ENCODE peak calls at places on chromosomes 12 and 14, in nine cellular contexts. One of them, this sample, is unnamed.
A peak's percentile ranks its signal among the peaks of the same experiment; 100 is the strongest.

GRCh38 chr14:31582286-31582691 is 21.1 kb downstream of the NUBPL start:
- DNase-seq in adrenal gland: no peak
- DNase-seq in GM23248: peak; percentile 49
- DNase-seq in CD8-positive, alpha-beta T cell: no peak
- DNase-seq in A549: no peak
- DNase-seq in suprapubic skin: no peak
- DNase-seq in body of pancreas: no peak
- DNase-seq in substantia nigra: peak; percentile 1
- DNase-seq in H9: no peak
- DNase-seq in this sample: no peak

GRCh38 chr14:97719043-97719442 is 921.9 kb downstream of the VRK1 start:
- DNase-seq in adrenal gland: no peak
- DNase-seq in GM23248: no peak
- DNase-seq in CD8-positive, alpha-beta T cell: no peak
- DNase-seq in A549: no peak
- DNase-seq in suprapubic skin: no peak
- DNase-seq in body of pancreas: no peak
- DNase-seq in substantia nigra: no peak
- DNase-seq in H9: no peak
- DNase-seq in this sample: no peak

GRCh38 chr14:60488175-60488574 is 2.3 kb upstream of the C14orf39 start:
- DNase-seq in adrenal gland: no peak
- DNase-seq in GM23248: no peak
- DNase-seq in CD8-positive, alpha-beta T cell: no peak
- DNase-seq in A549: no peak
- DNase-seq in suprapubic skin: no peak
- DNase-seq in body of pancreas: no peak
- DNase-seq in substantia nigra: no peak
- DNase-seq in H9: no peak
- DNase-seq in this sample: no peak

GRCh38 chr12:7716391-7716790 is 5.2 kb downstream of the DPPA3 start:
- DNase-seq in adrenal gland: no peak
- DNase-seq in GM23248: peak; percentile 5
- DNase-seq in CD8-positive, alpha-beta T cell: no peak
- DNase-seq in A549: peak; percentile 43
- DNase-seq in suprapubic skin: no peak
- DNase-seq in body of pancreas: no peak
- DNase-seq in substantia nigra: no peak
- DNase-seq in H9: no peak
- DNase-seq in this sample: no peak

GRCh38 chr14:99554757-99555531 is 49.1 kb downstream of the CCDC85C start:
- DNase-seq in adrenal gland: no peak
- DNase-seq in GM23248: no peak
- DNase-seq in CD8-positive, alpha-beta T cell: no peak
- DNase-seq in A549: peak; percentile 57
- DNase-seq in suprapubic skin: no peak
- DNase-seq in body of pancreas: peak; percentile 97
- DNase-seq in substantia nigra: no peak
- DNase-seq in H9: no peak
- DNase-seq in this sample: no peak

GRCh38 chr12:12803186-12803585 is 10.0 kb upstream of the DDX47 start:
- DNase-seq in adrenal gland: peak; percentile 40
- DNase-seq in GM23248: peak; percentile 95
- DNase-seq in CD8-positive, alpha-beta T cell: no peak
- DNase-seq in A549: peak; percentile 98
- DNase-seq in suprapubic skin: no peak
- DNase-seq in body of pancreas: peak; percentile 65
- DNase-seq in substantia nigra: no peak
- DNase-seq in H9: no peak
- DNase-seq in this sample: peak; percentile 33

GRCh38 chr12:57545809-57546437 is 1.1 kb downstream of the DCTN2 start:
- DNase-seq in adrenal gland: no peak
- DNase-seq in GM23248: no peak
- DNase-seq in CD8-positive, alpha-beta T cell: no peak
- DNase-seq in A549: no peak
- DNase-seq in suprapubic skin: no peak
- DNase-seq in body of pancreas: no peak
- DNase-seq in substantia nigra: no peak
- DNase-seq in H9: no peak
- DNase-seq in this sample: no peak

GRCh38 chr12:66279127-66279712 is 23.1 kb upstream of the HELB start:
- DNase-seq in adrenal gland: no peak
- DNase-seq in GM23248: peak; percentile 51
- DNase-seq in CD8-positive, alpha-beta T cell: peak; percentile 44
- DNase-seq in A549: peak; percentile 33
- DNase-seq in suprapubic skin: no peak
- DNase-seq in body of pancreas: peak; percentile 13
- DNase-seq in substantia nigra: no peak
- DNase-seq in H9: no peak
- DNase-seq in this sample: peak; percentile 53

GRCh38 chr12:116880817-116881324 is 370 bp downstream of the HRK start:
- DNase-seq in adrenal gland: peak; percentile 42
- DNase-seq in GM23248: peak; percentile 67
- DNase-seq in CD8-positive, alpha-beta T cell: peak; percentile 15
- DNase-seq in A549: peak; percentile 76
- DNase-seq in suprapubic skin: no peak
- DNase-seq in body of pancreas: peak; percentile 68
- DNase-seq in substantia nigra: no peak
- DNase-seq in H9: peak; percentile 81
- DNase-seq in this sample: peak; percentile 62

GRCh38 chr14:20630340-20631022 is 11.0 kb downstream of the OR6S1 start:
- DNase-seq in adrenal gland: no peak
- DNase-seq in GM23248: peak; percentile 42
- DNase-seq in CD8-positive, alpha-beta T cell: no peak
- DNase-seq in A549: peak; percentile 91
- DNase-seq in suprapubic skin: no peak
- DNase-seq in body of pancreas: peak; percentile 48
- DNase-seq in substantia nigra: no peak
- DNase-seq in H9: peak; percentile 70
- DNase-seq in this sample: peak; percentile 33

DNA sequence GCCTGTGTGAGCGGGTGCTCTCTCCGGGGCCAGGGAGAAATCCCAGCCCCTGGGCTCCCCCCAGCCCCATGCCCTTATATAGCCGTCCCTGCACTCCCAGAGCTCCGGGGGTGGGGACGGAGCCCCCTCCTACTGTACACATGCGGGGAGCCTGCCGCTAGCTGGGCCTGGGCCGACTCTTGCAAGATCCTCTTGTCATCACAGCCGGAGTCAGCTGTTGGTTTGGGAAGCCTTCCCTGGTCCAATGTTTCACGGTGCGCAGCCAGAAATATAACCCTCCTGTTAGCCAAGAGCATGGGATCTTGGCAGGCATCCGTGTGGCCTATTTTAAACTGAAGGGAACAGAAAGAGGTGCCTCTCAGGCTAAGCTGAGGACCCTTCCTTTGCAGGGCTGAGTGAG is 175.2 kb downstream of the TSPAN9 start:
- DNase-seq in adrenal gland: peak; percentile 22
- DNase-seq in GM23248: peak; percentile 31
- DNase-seq in CD8-positive, alpha-beta T cell: no peak
- DNase-seq in A549: no peak
- DNase-seq in suprapubic skin: peak; percentile 86
- DNase-seq in body of pancreas: peak; percentile 44
- DNase-seq in substantia nigra: peak; percentile 71
- DNase-seq in H9: no peak
- DNase-seq in this sample: no peak
- H3K27ac ChIP-seq in adrenal gland: no peak overlapping the region
- H3K27ac ChIP-seq in GM23248: no peak overlapping the region
- H3K27ac ChIP-seq in CD8-positive, alpha-beta T cell: no peak overlapping the region
- H3K27ac ChIP-seq in A549: no peak overlapping the region
- H3K27ac ChIP-seq in suprapubic skin: no peak overlapping the region
- H3K27ac ChIP-seq in body of pancreas: no peak overlapping the region
- H3K27ac ChIP-seq in substantia nigra: no peak overlapping the region
- H3K27ac ChIP-seq in H9: no peak overlapping the region
- H3K27ac ChIP-seq in this sample: no peak overlapping the region

DNA sequence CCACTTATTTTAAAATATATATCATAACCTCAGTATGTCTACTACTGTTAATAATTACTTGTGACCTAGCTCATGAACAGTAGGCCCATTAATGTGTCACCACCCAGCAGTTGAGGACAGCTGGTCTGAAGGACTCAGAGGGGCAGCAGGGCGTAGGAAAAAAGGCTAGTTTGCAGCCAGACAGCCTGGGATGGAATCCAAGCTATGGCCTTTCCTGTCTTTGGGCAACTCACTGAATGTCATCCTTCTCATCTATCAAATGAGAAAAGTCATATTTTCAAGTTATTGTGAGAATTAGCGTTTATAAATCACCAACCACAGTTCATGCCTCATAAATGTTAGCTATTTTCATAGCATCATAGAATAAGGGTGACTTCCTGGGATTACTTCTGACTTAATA is 12.3 kb downstream of the DENND5B start:
- DNase-seq in adrenal gland: peak; percentile 55
- DNase-seq in GM23248: peak; percentile 75
- DNase-seq in CD8-positive, alpha-beta T cell: no peak
- DNase-seq in A549: no peak
- DNase-seq in suprapubic skin: no peak
- DNase-seq in body of pancreas: peak; percentile 9
- DNase-seq in substantia nigra: peak; percentile 26
- DNase-seq in H9: no peak
- DNase-seq in this sample: no peak
- H3K27ac ChIP-seq in adrenal gland: no peak overlapping the region
- H3K27ac ChIP-seq in GM23248: peak overlapping the region; percentile 43
- H3K27ac ChIP-seq in CD8-positive, alpha-beta T cell: no peak overlapping the region
- H3K27ac ChIP-seq in A549: no peak overlapping the region
- H3K27ac ChIP-seq in suprapubic skin: no peak overlapping the region
- H3K27ac ChIP-seq in body of pancreas: no peak overlapping the region
- H3K27ac ChIP-seq in substantia nigra: no peak overlapping the region
- H3K27ac ChIP-seq in H9: no peak overlapping the region
- H3K27ac ChIP-seq in this sample: no peak overlapping the region

DNA sequence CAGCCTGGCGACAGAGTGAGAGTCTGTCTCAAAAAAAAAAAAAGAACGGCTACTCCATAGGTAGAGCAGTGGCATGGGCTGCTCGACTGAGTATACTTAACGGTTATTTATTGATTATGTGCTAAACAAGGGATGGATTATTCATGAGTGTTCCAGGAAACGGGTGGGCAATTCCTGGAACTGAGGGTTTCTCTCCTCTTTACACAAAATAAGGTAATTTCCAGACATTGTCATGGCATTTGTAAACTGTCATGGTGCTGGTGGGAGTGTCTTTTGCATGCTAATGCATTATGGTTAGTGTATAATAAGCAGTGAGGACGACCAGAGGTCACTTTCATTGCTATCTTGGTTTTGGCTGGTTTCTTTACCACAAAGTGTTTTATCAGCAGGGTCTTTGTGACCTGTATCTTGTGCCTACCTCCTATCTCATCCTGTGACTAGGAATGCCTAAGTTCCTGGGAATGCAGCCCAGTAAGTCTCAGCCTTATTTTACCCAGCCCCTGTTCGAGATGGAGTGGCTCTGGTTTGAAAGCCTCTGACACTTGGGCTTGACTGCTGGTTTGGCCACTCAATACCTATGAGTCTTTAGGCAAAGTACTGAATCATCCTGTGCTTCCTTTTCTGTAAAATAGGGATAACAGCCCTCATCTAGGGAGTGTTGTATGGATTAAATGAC is 3.2 kb downstream of the DGLUCY start:
- DNase-seq in adrenal gland: no peak
- DNase-seq in GM23248: no peak
- DNase-seq in CD8-positive, alpha-beta T cell: no peak
- DNase-seq in A549: no peak
- DNase-seq in suprapubic skin: no peak
- DNase-seq in body of pancreas: no peak
- DNase-seq in substantia nigra: no peak
- DNase-seq in H9: no peak
- DNase-seq in this sample: peak; percentile 88
- H3K27ac ChIP-seq in adrenal gland: no peak overlapping the region
- H3K27ac ChIP-seq in GM23248: no peak overlapping the region
- H3K27ac ChIP-seq in CD8-positive, alpha-beta T cell: peak overlapping the region; percentile 41
- H3K27ac ChIP-seq in A549: no peak overlapping the region
- H3K27ac ChIP-seq in suprapubic skin: peak overlapping the region; percentile 24
- H3K27ac ChIP-seq in body of pancreas: no peak overlapping the region
- H3K27ac ChIP-seq in substantia nigra: no peak overlapping the region
- H3K27ac ChIP-seq in H9: peak overlapping the region; percentile 22
- H3K27ac ChIP-seq in this sample: peak overlapping the region; percentile 94

DNA sequence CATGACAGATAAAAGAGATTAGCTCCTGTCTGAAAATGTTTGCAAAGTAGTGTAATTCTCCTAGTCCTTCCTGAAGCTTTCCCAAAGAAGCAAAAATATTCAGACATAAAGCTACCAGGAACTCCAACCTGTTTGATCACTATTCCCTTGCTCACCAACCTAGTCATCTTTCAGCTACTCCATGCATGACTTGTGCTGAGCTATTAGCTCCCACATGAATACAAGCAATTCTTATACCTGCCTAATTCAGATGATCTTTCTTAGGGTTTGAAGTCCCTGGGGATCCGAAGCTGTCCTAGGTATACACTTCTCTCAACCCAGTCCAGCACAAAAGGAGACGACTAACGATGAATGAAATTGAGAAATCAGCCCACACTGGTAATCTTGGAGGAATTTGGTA is 691 bp upstream of the PTGR2 start:
- DNase-seq in adrenal gland: no peak
- DNase-seq in GM23248: peak; percentile 51
- DNase-seq in CD8-positive, alpha-beta T cell: no peak
- DNase-seq in A549: peak; percentile 27
- DNase-seq in suprapubic skin: no peak
- DNase-seq in body of pancreas: no peak
- DNase-seq in substantia nigra: no peak
- DNase-seq in H9: no peak
- DNase-seq in this sample: no peak
- H3K27ac ChIP-seq in adrenal gland: peak overlapping the region; percentile 87
- H3K27ac ChIP-seq in GM23248: peak overlapping the region; percentile 91
- H3K27ac ChIP-seq in CD8-positive, alpha-beta T cell: no peak overlapping the region
- H3K27ac ChIP-seq in A549: peak overlapping the region; percentile 93
- H3K27ac ChIP-seq in suprapubic skin: peak overlapping the region; percentile 94
- H3K27ac ChIP-seq in body of pancreas: peak overlapping the region; percentile 83
- H3K27ac ChIP-seq in substantia nigra: peak overlapping the region; percentile 84
- H3K27ac ChIP-seq in H9: no peak overlapping the region
- H3K27ac ChIP-seq in this sample: peak overlapping the region; percentile 75

GRCh38 chr12:18243238-18243637 is 18.1 kb upstream of the PIK3C2G start:
- DNase-seq in adrenal gland: no peak
- DNase-seq in GM23248: no peak
- DNase-seq in CD8-positive, alpha-beta T cell: no peak
- DNase-seq in A549: no peak
- DNase-seq in suprapubic skin: no peak
- DNase-seq in body of pancreas: no peak
- DNase-seq in substantia nigra: no peak
- DNase-seq in H9: no peak
- DNase-seq in this sample: no peak
- H3K27ac ChIP-seq in adrenal gland: no peak overlapping the region
- H3K27ac ChIP-seq in GM23248: no peak overlapping the region
- H3K27ac ChIP-seq in CD8-positive, alpha-beta T cell: no peak overlapping the region
- H3K27ac ChIP-seq in A549: no peak overlapping the region
- H3K27ac ChIP-seq in suprapubic skin: no peak overlapping the region
- H3K27ac ChIP-seq in body of pancreas: no peak overlapping the region
- H3K27ac ChIP-seq in substantia nigra: no peak overlapping the region
- H3K27ac ChIP-seq in H9: no peak overlapping the region
- H3K27ac ChIP-seq in this sample: no peak overlapping the region

GRCh38 chr12:125097427-125097826 is 32.2 kb downstream of the AACS start:
- DNase-seq in adrenal gland: no peak
- DNase-seq in GM23248: no peak
- DNase-seq in CD8-positive, alpha-beta T cell: no peak
- DNase-seq in A549: no peak
- DNase-seq in suprapubic skin: no peak
- DNase-seq in body of pancreas: no peak
- DNase-seq in substantia nigra: no peak
- DNase-seq in H9: no peak
- DNase-seq in this sample: no peak
- H3K27ac ChIP-seq in adrenal gland: no peak overlapping the region
- H3K27ac ChIP-seq in GM23248: no peak overlapping the region
- H3K27ac ChIP-seq in CD8-positive, alpha-beta T cell: no peak overlapping the region
- H3K27ac ChIP-seq in A549: no peak overlapping the region
- H3K27ac ChIP-seq in suprapubic skin: no peak overlapping the region
- H3K27ac ChIP-seq in body of pancreas: no peak overlapping the region
- H3K27ac ChIP-seq in substantia nigra: no peak overlapping the region
- H3K27ac ChIP-seq in H9: no peak overlapping the region
- H3K27ac ChIP-seq in this sample: no peak overlapping the region